ENCODE peak calls at places on chromosomes 6 and 20, in eight cellular contexts. One of them, this sample, is unnamed.

GRCh38 chr6:145904878-145905277 is 59.3 kb downstream of the SHPRH start:
- DNase-seq in AG09319: no peak
- DNase-seq in glutamatergic neuron: no peak
- DNase-seq in activated T-cell treated with anti-CD3 and anti-CD28 coated beads, Interleukin-2, amount 50 U/mL, for 48 hours: no peak
- DNase-seq in AG20443: no peak
- DNase-seq in kidney glomerular epithelial cell: no peak
- DNase-seq in glomerular endothelial cell: no peak
- DNase-seq in stromal cell of bone marrow: no peak
- DNase-seq in this sample: no peak

GRCh38 chr6:113774122-113774835 is 82.9 kb upstream of the MARCKS start:
- DNase-seq in AG09319: peak; percentile 23
- DNase-seq in glutamatergic neuron: no peak
- DNase-seq in activated T-cell treated with anti-CD3 and anti-CD28 coated beads, Interleukin-2, amount 50 U/mL, for 48 hours: no peak
- DNase-seq in AG20443: peak; percentile 28
- DNase-seq in kidney glomerular epithelial cell: no peak
- DNase-seq in glomerular endothelial cell: no peak
- DNase-seq in stromal cell of bone marrow: peak; percentile 79
- DNase-seq in this sample: peak; percentile 16

GRCh38 chr6:96153775-96154174 is 138.0 kb downstream of the FUT9 start:
- DNase-seq in AG09319: no peak
- DNase-seq in glutamatergic neuron: no peak
- DNase-seq in activated T-cell treated with anti-CD3 and anti-CD28 coated beads, Interleukin-2, amount 50 U/mL, for 48 hours: no peak
- DNase-seq in AG20443: no peak
- DNase-seq in kidney glomerular epithelial cell: no peak
- DNase-seq in glomerular endothelial cell: no peak
- DNase-seq in stromal cell of bone marrow: no peak
- DNase-seq in this sample: no peak

GRCh38 chr6:147906361-147906760 is 397.9 kb downstream of the SAMD5 start:
- DNase-seq in AG09319: no peak
- DNase-seq in glutamatergic neuron: no peak
- DNase-seq in activated T-cell treated with anti-CD3 and anti-CD28 coated beads, Interleukin-2, amount 50 U/mL, for 48 hours: no peak
- DNase-seq in AG20443: no peak
- DNase-seq in kidney glomerular epithelial cell: no peak
- DNase-seq in glomerular endothelial cell: no peak
- DNase-seq in stromal cell of bone marrow: peak; percentile 2
- DNase-seq in this sample: no peak

GRCh38 chr20:38217791-38218565 is 42.6 kb downstream of the KIAA1755 start:
- DNase-seq in AG09319: peak; percentile 92
- DNase-seq in glutamatergic neuron: no peak
- DNase-seq in activated T-cell treated with anti-CD3 and anti-CD28 coated beads, Interleukin-2, amount 50 U/mL, for 48 hours: no peak
- DNase-seq in AG20443: peak; percentile 96
- DNase-seq in kidney glomerular epithelial cell: peak; percentile 90
- DNase-seq in glomerular endothelial cell: no peak
- DNase-seq in stromal cell of bone marrow: peak; percentile 89
- DNase-seq in this sample: peak; percentile 87

GRCh38 chr20:37406010-37406998 is 60.4 kb downstream of the SRC start:
- DNase-seq in AG09319: no peak
- DNase-seq in glutamatergic neuron: no peak
- DNase-seq in activated T-cell treated with anti-CD3 and anti-CD28 coated beads, Interleukin-2, amount 50 U/mL, for 48 hours: peak; percentile 67
- DNase-seq in AG20443: peak; percentile 93
- DNase-seq in kidney glomerular epithelial cell: peak; percentile 9
- DNase-seq in glomerular endothelial cell: no peak
- DNase-seq in stromal cell of bone marrow: no peak
- DNase-seq in this sample: no peak

GRCh38 chr6:112337209-112337638 is 9.9 kb upstream of the RFPL4B start:
- DNase-seq in AG09319: peak; percentile 67
- DNase-seq in glutamatergic neuron: peak; percentile 69
- DNase-seq in activated T-cell treated with anti-CD3 and anti-CD28 coated beads, Interleukin-2, amount 50 U/mL, for 48 hours: no peak
- DNase-seq in AG20443: peak; percentile 85
- DNase-seq in kidney glomerular epithelial cell: peak; percentile 71
- DNase-seq in glomerular endothelial cell: peak; percentile 64
- DNase-seq in stromal cell of bone marrow: peak; percentile 92
- DNase-seq in this sample: peak; percentile 54

GRCh38 chr20:35912877-35913276 is 41.4 kb downstream of the SCAND1 start:
- DNase-seq in AG09319: no peak
- DNase-seq in glutamatergic neuron: no peak
- DNase-seq in activated T-cell treated with anti-CD3 and anti-CD28 coated beads, Interleukin-2, amount 50 U/mL, for 48 hours: no peak
- DNase-seq in AG20443: no peak
- DNase-seq in kidney glomerular epithelial cell: no peak
- DNase-seq in glomerular endothelial cell: no peak
- DNase-seq in stromal cell of bone marrow: no peak
- DNase-seq in this sample: no peak

GRCh38 chr20:47334022-47334551 is 22.4 kb downstream of the ZMYND8 start:
- DNase-seq in AG09319: no peak
- DNase-seq in glutamatergic neuron: no peak
- DNase-seq in activated T-cell treated with anti-CD3 and anti-CD28 coated beads, Interleukin-2, amount 50 U/mL, for 48 hours: no peak
- DNase-seq in AG20443: peak; percentile 59
- DNase-seq in kidney glomerular epithelial cell: peak; percentile 94
- DNase-seq in glomerular endothelial cell: peak; percentile 97
- DNase-seq in stromal cell of bone marrow: peak; percentile 79
- DNase-seq in this sample: peak; percentile 81